ENCODE peak calls at places on chromosomes 7 and 10, in seven cellular contexts. One of them, this sample, is unnamed.

GRCh38 chr7:133857376-133858119 is 269.6 kb upstream of the LRGUK start:
- DNase-seq in cortex of kidney: no peak
- DNase-seq in transverse colon: no peak
- DNase-seq in NCI-H774: no peak
- DNase-seq in amniotic epithelial cell: no peak
- DNase-seq in mucosa of gallbladder: no peak
- DNase-seq in LoVo: no peak
- DNase-seq in this sample: no peak

GRCh38 chr7:82317257-82317721 is 126.3 kb downstream of the CACNA2D1 start:
- DNase-seq in mucosa of gallbladder: no peak
- DNase-seq in amniotic epithelial cell: no peak
- DNase-seq in transverse colon: no peak
- DNase-seq in NCI-H774: no peak
- DNase-seq in LoVo: no peak
- DNase-seq in cortex of kidney: no peak
- DNase-seq in this sample: no peak

GRCh38 chr10:121481222-121481621 is 117.0 kb downstream of the FGFR2 start:
- DNase-seq in amniotic epithelial cell: peak; percentile 14
- DNase-seq in NCI-H774: no peak
- DNase-seq in cortex of kidney: no peak
- DNase-seq in transverse colon: no peak
- DNase-seq in LoVo: no peak
- DNase-seq in mucosa of gallbladder: peak; percentile 20
- DNase-seq in this sample: no peak

GRCh38 chr7:114026486-114027089 is 107.8 kb upstream of the PPP1R3A start:
- DNase-seq in LoVo: peak; percentile 86
- DNase-seq in amniotic epithelial cell: peak; percentile 55
- DNase-seq in transverse colon: no peak
- DNase-seq in NCI-H774: peak; percentile 73
- DNase-seq in cortex of kidney: no peak
- DNase-seq in mucosa of gallbladder: no peak
- DNase-seq in this sample: peak; percentile 75

GRCh38 chr10:79247373-79248137 is 99.7 kb upstream of the PPIF start:
- DNase-seq in LoVo: no peak
- DNase-seq in cortex of kidney: no peak
- DNase-seq in transverse colon: no peak
- DNase-seq in mucosa of gallbladder: no peak
- DNase-seq in amniotic epithelial cell: no peak
- DNase-seq in NCI-H774: no peak
- DNase-seq in this sample: no peak

GRCh38 chr10:61895898-61896605 is 5.4 kb upstream of the ARID5B start:
- DNase-seq in transverse colon: no peak
- DNase-seq in NCI-H774: no peak
- DNase-seq in mucosa of gallbladder: no peak
- DNase-seq in cortex of kidney: no peak
- DNase-seq in LoVo: no peak
- DNase-seq in amniotic epithelial cell: no peak
- DNase-seq in this sample: no peak

GRCh38 chr10:42937649-42938180 is 139.2 kb upstream of the RET start:
- DNase-seq in transverse colon: no peak
- DNase-seq in mucosa of gallbladder: peak; percentile 2
- DNase-seq in cortex of kidney: no peak
- DNase-seq in LoVo: no peak
- DNase-seq in amniotic epithelial cell: no peak
- DNase-seq in NCI-H774: no peak
- DNase-seq in this sample: no peak

GRCh38 chr7:77199008-77199966 is at the start of gene FGL2:
- DNase-seq in transverse colon: peak; percentile 75
- DNase-seq in LoVo: no peak
- DNase-seq in mucosa of gallbladder: peak; percentile 65
- DNase-seq in NCI-H774: no peak
- DNase-seq in cortex of kidney: no peak
- DNase-seq in amniotic epithelial cell: peak; percentile 10
- DNase-seq in this sample: peak; percentile 69

GRCh38 chr7:115995701-115996100 is 34.9 kb downstream of the TFEC start:
- DNase-seq in transverse colon: no peak
- DNase-seq in NCI-H774: no peak
- DNase-seq in amniotic epithelial cell: no peak
- DNase-seq in cortex of kidney: no peak
- DNase-seq in LoVo: no peak
- DNase-seq in mucosa of gallbladder: no peak
- DNase-seq in this sample: no peak

GRCh38 chr10:124043310-124044142 is 49.9 kb downstream of the CHST15 start:
- DNase-seq in LoVo: no peak
- DNase-seq in transverse colon: peak; percentile 32
- DNase-seq in amniotic epithelial cell: no peak
- DNase-seq in mucosa of gallbladder: no peak
- DNase-seq in cortex of kidney: no peak
- DNase-seq in NCI-H774: no peak
- DNase-seq in this sample: peak; percentile 17

GRCh38 chr7:151010307-151011096 is 13.8 kb downstream of the ATG9B start:
- DNase-seq in mucosa of gallbladder: no peak
- DNase-seq in NCI-H774: no peak
- DNase-seq in transverse colon: no peak
- DNase-seq in LoVo: no peak
- DNase-seq in amniotic epithelial cell: peak; percentile 67
- DNase-seq in cortex of kidney: no peak
- DNase-seq in this sample: no peak

GRCh38 chr10:86711957-86712708 is 43.8 kb downstream of the LDB3 start:
- DNase-seq in cortex of kidney: no peak
- DNase-seq in LoVo: no peak
- DNase-seq in amniotic epithelial cell: peak; percentile 29
- DNase-seq in mucosa of gallbladder: peak; percentile 35
- DNase-seq in NCI-H774: no peak
- DNase-seq in transverse colon: no peak
- DNase-seq in this sample: peak; percentile 71

GRCh38 chr10:98323221-98324164 is 55.5 kb upstream of the LOXL4 start:
- DNase-seq in LoVo: peak; percentile 68
- DNase-seq in transverse colon: peak; percentile 29
- DNase-seq in NCI-H774: peak; percentile 34
- DNase-seq in amniotic epithelial cell: peak; percentile 61
- DNase-seq in cortex of kidney: no peak
- DNase-seq in mucosa of gallbladder: peak; percentile 49
- DNase-seq in this sample: peak; percentile 21

GRCh38 chr10:13346280-13346819 is 1.7 kb downstream of the SEPHS1 start:
- DNase-seq in LoVo: no peak
- DNase-seq in transverse colon: peak; percentile 25
- DNase-seq in cortex of kidney: no peak
- DNase-seq in mucosa of gallbladder: no peak
- DNase-seq in NCI-H774: no peak
- DNase-seq in amniotic epithelial cell: peak; percentile 62
- DNase-seq in this sample: peak; percentile 37

GRCh38 chr10:19488592-19489280 is 327.5 kb upstream of the PLXDC2 start:
- DNase-seq in mucosa of gallbladder: peak; percentile 14
- DNase-seq in NCI-H774: no peak
- DNase-seq in transverse colon: peak; percentile 15
- DNase-seq in LoVo: no peak
- DNase-seq in amniotic epithelial cell: peak; percentile 59
- DNase-seq in cortex of kidney: no peak
- DNase-seq in this sample: peak; percentile 50

GRCh38 chr10:84095821-84096497 is 43.4 kb upstream of the GHITM start:
- DNase-seq in cortex of kidney: no peak
- DNase-seq in amniotic epithelial cell: peak; percentile 52
- DNase-seq in NCI-H774: no peak
- DNase-seq in transverse colon: no peak
- DNase-seq in mucosa of gallbladder: no peak
- DNase-seq in LoVo: no peak
- DNase-seq in this sample: no peak

GRCh38 chr10:68301790-68302502 is 29.9 kb upstream of the HNRNPH3 start:
- DNase-seq in LoVo: peak; percentile 42
- DNase-seq in mucosa of gallbladder: no peak
- DNase-seq in cortex of kidney: no peak
- DNase-seq in transverse colon: no peak
- DNase-seq in NCI-H774: peak; percentile 31
- DNase-seq in amniotic epithelial cell: peak; percentile 59
- DNase-seq in this sample: no peak

GRCh38 chr7:46948776-46949175 is 633.1 kb downstream of the TNS3 start:
- DNase-seq in amniotic epithelial cell: no peak
- DNase-seq in mucosa of gallbladder: no peak
- DNase-seq in cortex of kidney: no peak
- DNase-seq in transverse colon: no peak
- DNase-seq in NCI-H774: no peak
- DNase-seq in LoVo: no peak
- DNase-seq in this sample: no peak

GRCh38 chr10:112385143-112385695 is 11.3 kb downstream of the ACSL5 start:
- DNase-seq in transverse colon: no peak
- DNase-seq in LoVo: no peak
- DNase-seq in NCI-H774: no peak
- DNase-seq in mucosa of gallbladder: no peak
- DNase-seq in cortex of kidney: no peak
- DNase-seq in amniotic epithelial cell: no peak
- DNase-seq in this sample: no peak

GRCh38 chr10:96339956-96340904 is 18.6 kb downstream of the OPALIN start:
- DNase-seq in transverse colon: peak; percentile 69
- DNase-seq in mucosa of gallbladder: peak; percentile 61
- DNase-seq in LoVo: peak; percentile 27
- DNase-seq in NCI-H774: peak; percentile 25
- DNase-seq in amniotic epithelial cell: peak; percentile 60
- DNase-seq in cortex of kidney: no peak
- DNase-seq in this sample: peak; percentile 57

GRCh38 chr7:51013861-51014511 is 231.3 kb upstream of the GRB10 start:
- DNase-seq in transverse colon: no peak
- DNase-seq in mucosa of gallbladder: no peak
- DNase-seq in NCI-H774: no peak
- DNase-seq in cortex of kidney: no peak
- DNase-seq in LoVo: no peak
- DNase-seq in amniotic epithelial cell: no peak
- DNase-seq in this sample: no peak

GRCh38 chr10:31739759-31740158 is 188.9 kb downstream of the ARHGAP12 start:
- DNase-seq in transverse colon: no peak
- DNase-seq in mucosa of gallbladder: no peak
- DNase-seq in amniotic epithelial cell: no peak
- DNase-seq in cortex of kidney: no peak
- DNase-seq in LoVo: peak; percentile 94
- DNase-seq in NCI-H774: no peak
- DNase-seq in this sample: no peak

GRCh38 chr10:123913688-123914268 is 22.2 kb upstream of the CPXM2 start:
- DNase-seq in LoVo: no peak
- DNase-seq in NCI-H774: no peak
- DNase-seq in cortex of kidney: no peak
- DNase-seq in amniotic epithelial cell: no peak
- DNase-seq in transverse colon: no peak
- DNase-seq in mucosa of gallbladder: peak; percentile 26
- DNase-seq in this sample: no peak

GRCh38 chr7:18357691-18358090 is 137.9 kb upstream of the HDAC9 start:
- DNase-seq in LoVo: no peak
- DNase-seq in NCI-H774: no peak
- DNase-seq in transverse colon: no peak
- DNase-seq in amniotic epithelial cell: peak; percentile 5
- DNase-seq in mucosa of gallbladder: no peak
- DNase-seq in cortex of kidney: no peak
- DNase-seq in this sample: no peak

GRCh38 chr10:44249490-44249889 is 135.4 kb downstream of the CXCL12 start:
- DNase-seq in cortex of kidney: no peak
- DNase-seq in transverse colon: no peak
- DNase-seq in LoVo: no peak
- DNase-seq in amniotic epithelial cell: no peak
- DNase-seq in mucosa of gallbladder: no peak
- DNase-seq in NCI-H774: no peak
- DNase-seq in this sample: no peak

GRCh38 chr7:80699030-80699638 is 60.7 kb downstream of the CD36 start:
- DNase-seq in LoVo: peak; percentile 81
- DNase-seq in amniotic epithelial cell: peak; percentile 47
- DNase-seq in transverse colon: no peak
- DNase-seq in NCI-H774: peak; percentile 26
- DNase-seq in mucosa of gallbladder: no peak
- DNase-seq in cortex of kidney: no peak
- DNase-seq in this sample: no peak

This sample was measured in mucosa of descending colon.